ENCODE peak calls at places on chromosomes 4 and X, in seven cellular contexts. One of them, this sample, is unnamed.

GRCh38 chr4:17336524-17336941 is 175.4 kb downstream of the QDPR start:
- DNase-seq in HCT116: peak
- DNase-seq in K562: no peak
- DNase-seq in SK-N-SH: no peak
- DNase-seq in GM12878: peak
- DNase-seq in HepG2: peak
- DNase-seq in H1: no peak
- DNase-seq in this sample: no peak

GRCh38 chr4:1291996-1292702 is 2.5 kb downstream of the MAEA start:
- DNase-seq in SK-N-SH: no peak
- DNase-seq in HepG2: no peak
- DNase-seq in GM12878: no peak
- DNase-seq in HCT116: no peak
- DNase-seq in K562: no peak
- DNase-seq in H1: no peak
- DNase-seq in this sample: no peak

GRCh38 chr4:152267811-152268210 is 268.1 kb downstream of the FBXW7 start:
- DNase-seq in H1: no peak
- DNase-seq in HepG2: no peak
- DNase-seq in K562: no peak
- DNase-seq in HCT116: no peak
- DNase-seq in GM12878: no peak
- DNase-seq in SK-N-SH: no peak
- DNase-seq in this sample: no peak

GRCh38 chr4:71460368-71460767 is 121.5 kb downstream of the SLC4A4 start:
- DNase-seq in HCT116: no peak
- DNase-seq in H1: no peak
- DNase-seq in HepG2: no peak
- DNase-seq in SK-N-SH: no peak
- DNase-seq in GM12878: no peak
- DNase-seq in K562: no peak
- DNase-seq in this sample: no peak

GRCh38 chr4:172554588-172554987 is 614.0 kb upstream of the GALNT7 start:
- DNase-seq in HepG2: no peak
- DNase-seq in HCT116: no peak
- DNase-seq in H1: no peak
- DNase-seq in GM12878: no peak
- DNase-seq in SK-N-SH: no peak
- DNase-seq in K562: no peak
- DNase-seq in this sample: no peak

GRCh38 chr4:80026080-80026479 is 46.9 kb downstream of the ANTXR2 start:
- DNase-seq in K562: no peak
- DNase-seq in GM12878: no peak
- DNase-seq in SK-N-SH: no peak
- DNase-seq in HCT116: no peak
- DNase-seq in HepG2: no peak
- DNase-seq in H1: no peak
- DNase-seq in this sample: no peak

GRCh38 chr4:128862608-128863313 is 53.3 kb downstream of the JADE1 start:
- DNase-seq in HCT116: no peak
- DNase-seq in H1: no peak
- DNase-seq in GM12878: peak
- DNase-seq in SK-N-SH: no peak
- DNase-seq in K562: no peak
- DNase-seq in HepG2: no peak
- DNase-seq in this sample: no peak

GRCh38 chr4:105548483-105548882 is 3.9 kb upstream of the ARHGEF38 start:
- DNase-seq in GM12878: no peak
- DNase-seq in H1: no peak
- DNase-seq in HCT116: no peak
- DNase-seq in HepG2: no peak
- DNase-seq in SK-N-SH: no peak
- DNase-seq in K562: no peak
- DNase-seq in this sample: no peak

GRCh38 chr4:10161146-10161545 is 44.5 kb upstream of the WDR1 start:
- DNase-seq in K562: no peak
- DNase-seq in SK-N-SH: no peak
- DNase-seq in HCT116: no peak
- DNase-seq in HepG2: no peak
- DNase-seq in H1: no peak
- DNase-seq in GM12878: no peak
- DNase-seq in this sample: peak

GRCh38 chrX:107542500-107542899 is 85.8 kb upstream of the PRPS1 start:
- DNase-seq in H1: no peak
- DNase-seq in HCT116: peak
- DNase-seq in GM12878: no peak
- DNase-seq in K562: no peak
- DNase-seq in SK-N-SH: peak
- DNase-seq in HepG2: peak
- DNase-seq in this sample: no peak

GRCh38 chr4:148052448-148052847 is 320.6 kb downstream of the ARHGAP10 start:
- DNase-seq in K562: no peak
- DNase-seq in HCT116: no peak
- DNase-seq in HepG2: no peak
- DNase-seq in H1: no peak
- DNase-seq in GM12878: no peak
- DNase-seq in SK-N-SH: no peak
- DNase-seq in this sample: no peak

GRCh38 chr4:3869661-3870566 is 103.7 kb downstream of the ADRA2C start:
- DNase-seq in H1: no peak
- DNase-seq in K562: no peak
- DNase-seq in SK-N-SH: no peak
- DNase-seq in GM12878: no peak
- DNase-seq in HCT116: no peak
- DNase-seq in HepG2: no peak
- DNase-seq in this sample: no peak

GRCh38 chrX:41176263-41176662 is 91.0 kb downstream of the USP9X start:
- DNase-seq in HepG2: no peak
- DNase-seq in K562: no peak
- DNase-seq in H1: no peak
- DNase-seq in HCT116: no peak
- DNase-seq in GM12878: no peak
- DNase-seq in SK-N-SH: no peak
- DNase-seq in this sample: no peak

GRCh38 chrX:41178201-41178600 is 93.0 kb downstream of the USP9X start:
- DNase-seq in H1: no peak
- DNase-seq in K562: no peak
- DNase-seq in HCT116: no peak
- DNase-seq in GM12878: peak
- DNase-seq in HepG2: no peak
- DNase-seq in SK-N-SH: no peak
- DNase-seq in this sample: no peak

GRCh38 chrX:41184312-41184711 is 99.1 kb downstream of the USP9X start:
- DNase-seq in GM12878: peak
- DNase-seq in HCT116: no peak
- DNase-seq in K562: no peak
- DNase-seq in H1: no peak
- DNase-seq in SK-N-SH: no peak
- DNase-seq in HepG2: no peak
- DNase-seq in this sample: no peak

GRCh38 chrX:41177297-41177696 is 92.1 kb downstream of the USP9X start:
- DNase-seq in H1: no peak
- DNase-seq in HepG2: no peak
- DNase-seq in GM12878: no peak
- DNase-seq in K562: no peak
- DNase-seq in HCT116: no peak
- DNase-seq in SK-N-SH: no peak
- DNase-seq in this sample: no peak

DNA sequence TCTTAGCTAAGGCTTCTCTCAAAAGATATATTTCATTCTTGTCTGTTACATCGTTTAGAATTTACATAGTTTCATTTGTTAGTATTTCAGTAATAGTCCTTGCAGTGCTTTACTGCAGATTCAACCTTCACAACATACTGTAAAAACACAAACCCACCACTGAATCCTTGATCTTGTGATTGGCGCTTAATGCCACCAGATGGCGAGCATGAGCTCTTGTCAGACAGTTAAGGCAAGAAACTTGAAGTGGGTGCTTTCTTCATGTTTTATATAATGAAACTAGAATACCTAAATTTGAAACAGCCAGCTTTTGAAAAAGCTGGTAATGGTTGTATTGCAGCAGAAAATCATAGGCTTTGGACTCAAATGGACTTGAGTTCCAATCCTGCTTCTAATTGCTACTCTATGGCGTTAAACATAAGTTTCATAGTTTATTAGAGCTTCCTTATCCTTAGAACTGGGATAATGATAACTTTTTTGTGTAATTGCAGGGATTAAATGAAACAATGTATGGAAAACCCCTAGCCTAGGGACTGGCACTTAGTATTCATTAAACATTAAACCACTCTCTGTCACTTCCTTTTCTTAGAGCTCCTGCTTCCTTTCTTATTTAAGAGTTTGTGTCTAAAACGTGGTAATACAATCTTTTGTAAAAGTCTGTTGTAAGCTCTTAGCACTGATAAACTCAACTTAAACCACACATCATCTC is 95.1 kb downstream of the USP9X start:
- DNase-seq in K562: peak
- DNase-seq in GM12878: peak
- DNase-seq in HCT116: peak
- DNase-seq in H1: no peak
- DNase-seq in SK-N-SH: peak
- DNase-seq in HepG2: peak
- DNase-seq in this sample: no peak
- TF ChIP-seq JUND in K562: no peak
- TF ChIP-seq JUND in GM12878: no peak
- TF ChIP-seq JUND in HCT116: no peak
- TF ChIP-seq JUND in H1: no peak
- TF ChIP-seq JUND in SK-N-SH: no peak
- TF ChIP-seq JUND in HepG2: no peak
- TF ChIP-seq JUND in this sample: no peak

DNA sequence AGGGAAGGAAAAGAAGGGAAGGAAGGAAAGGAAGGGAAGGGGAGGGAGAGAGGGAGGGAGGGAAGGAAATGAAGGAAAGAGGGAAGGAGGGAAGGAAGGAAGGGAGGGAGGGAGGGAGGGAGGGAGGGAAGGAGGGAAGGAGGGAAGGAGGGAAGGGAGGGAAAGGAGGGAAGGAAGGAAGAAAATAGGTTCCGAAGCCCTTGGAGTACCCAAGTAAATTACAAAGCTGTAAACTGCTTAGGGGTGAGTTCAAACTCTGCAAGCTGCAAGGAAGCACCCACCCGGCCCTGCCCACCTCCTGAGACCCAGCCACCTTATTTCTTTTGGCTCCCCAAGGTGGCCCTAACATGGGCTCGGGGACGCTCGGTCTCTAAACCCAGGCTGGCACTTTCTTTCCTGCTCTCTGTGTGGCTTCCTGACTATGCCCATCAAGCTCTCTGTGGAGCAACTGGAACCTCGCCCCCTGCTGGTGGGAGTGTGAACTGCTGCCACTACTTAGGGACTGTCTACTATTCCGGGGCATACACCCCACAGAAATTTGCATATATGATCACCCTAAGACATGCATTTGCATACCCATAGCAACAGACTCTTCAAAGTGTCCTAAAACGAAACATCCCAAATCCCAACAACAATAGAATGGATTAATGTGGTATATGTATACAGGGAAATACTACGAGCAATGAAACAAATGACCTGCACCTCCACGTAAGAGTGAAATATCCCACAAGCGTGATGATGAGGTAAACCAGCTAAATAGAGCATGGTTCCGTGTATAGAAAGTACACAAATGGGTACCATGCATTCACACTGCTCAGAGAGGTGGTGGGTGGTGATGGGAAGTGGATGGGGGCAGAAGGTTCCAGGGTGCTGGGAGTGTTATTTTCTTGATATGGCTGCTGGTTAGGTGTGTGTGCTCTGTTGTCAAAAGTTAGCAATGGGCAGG is 151.7 kb upstream of the TBL1X start:
- DNase-seq in H1: peak
- DNase-seq in SK-N-SH: peak
- DNase-seq in K562: peak
- DNase-seq in HCT116: peak
- DNase-seq in HepG2: peak
- DNase-seq in GM12878: no peak
- DNase-seq in this sample: no peak
- TF ChIP-seq JUND in H1: no peak
- TF ChIP-seq JUND in SK-N-SH: no peak
- TF ChIP-seq JUND in K562: no peak
- TF ChIP-seq JUND in HCT116: no peak
- TF ChIP-seq JUND in HepG2: no peak
- TF ChIP-seq JUND in GM12878: no peak
- TF ChIP-seq JUND in this sample: no peak

GRCh38 chr4:177391953-177392352 is 50.3 kb downstream of the AGA start:
- DNase-seq in HCT116: no peak
- DNase-seq in K562: no peak
- DNase-seq in H1: no peak
- DNase-seq in SK-N-SH: no peak
- DNase-seq in GM12878: no peak
- DNase-seq in HepG2: peak
- DNase-seq in this sample: no peak
- TF ChIP-seq JUND in HCT116: no peak
- TF ChIP-seq JUND in K562: no peak
- TF ChIP-seq JUND in H1: no peak
- TF ChIP-seq JUND in SK-N-SH: no peak
- TF ChIP-seq JUND in GM12878: no peak
- TF ChIP-seq JUND in HepG2: no peak
- TF ChIP-seq JUND in this sample: no peak

GRCh38 chr4:39637572-39638357 is 900 bp downstream of the SMIM14 start:
- DNase-seq in HCT116: peak
- DNase-seq in H1: peak
- DNase-seq in K562: peak
- DNase-seq in HepG2: peak
- DNase-seq in SK-N-SH: peak
- DNase-seq in GM12878: no peak
- DNase-seq in this sample: no peak
- TF ChIP-seq JUND in HCT116: no peak
- TF ChIP-seq JUND in H1: no peak
- TF ChIP-seq JUND in K562: no peak
- TF ChIP-seq JUND in HepG2: no peak
- TF ChIP-seq JUND in SK-N-SH: no peak
- TF ChIP-seq JUND in GM12878: no peak
- TF ChIP-seq JUND in this sample: no peak

GRCh38 chr4:124322234-124322831 is 390.2 kb downstream of the ANKRD50 start:
- DNase-seq in H1: no peak
- DNase-seq in K562: peak
- DNase-seq in HepG2: peak
- DNase-seq in HCT116: peak
- DNase-seq in GM12878: no peak
- DNase-seq in SK-N-SH: peak
- DNase-seq in this sample: no peak
- TF ChIP-seq JUND in H1: no peak
- TF ChIP-seq JUND in K562: no peak
- TF ChIP-seq JUND in HepG2: no peak
- TF ChIP-seq JUND in HCT116: no peak
- TF ChIP-seq JUND in GM12878: no peak
- TF ChIP-seq JUND in SK-N-SH: no peak
- TF ChIP-seq JUND in this sample: no peak

DNA sequence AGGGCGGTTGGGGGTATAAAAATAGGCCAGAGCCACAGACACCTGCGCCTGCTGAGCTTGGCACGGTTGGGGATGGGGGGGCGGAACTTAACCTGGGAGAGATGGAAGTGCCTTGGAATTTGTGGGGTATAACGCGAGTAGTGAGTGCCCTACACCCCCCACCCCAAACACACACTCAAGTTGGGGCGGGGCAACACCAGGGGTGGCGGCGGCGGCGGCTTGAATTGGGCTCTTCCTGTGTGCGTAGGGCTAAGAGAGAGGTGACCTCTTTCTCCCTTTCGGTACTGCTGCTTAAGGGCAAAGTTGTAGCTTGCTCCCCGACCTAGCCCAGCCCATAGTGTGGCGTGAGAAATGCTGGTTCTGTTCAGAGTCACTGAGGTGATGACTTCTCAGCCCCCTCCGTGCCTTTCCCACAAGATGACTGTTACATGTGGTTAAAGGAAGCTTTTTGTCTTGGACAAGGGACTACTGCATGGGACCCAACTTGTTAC is 839 bp downstream of the STK26 start:
- DNase-seq in K562: peak
- DNase-seq in HCT116: no peak
- DNase-seq in HepG2: no peak
- DNase-seq in GM12878: no peak
- DNase-seq in SK-N-SH: no peak
- DNase-seq in H1: peak
- DNase-seq in this sample: no peak
- TF ChIP-seq JUND in K562: no peak
- TF ChIP-seq JUND in HCT116: no peak
- TF ChIP-seq JUND in HepG2: no peak
- TF ChIP-seq JUND in GM12878: no peak
- TF ChIP-seq JUND in SK-N-SH: no peak
- TF ChIP-seq JUND in H1: no peak
- TF ChIP-seq JUND in this sample: no peak

This sample was measured in T47D.